ENCODE peak calls at places on chromosome 7, in ten cellular contexts. Z, K, J, W, B, A, Q, R, E and X are unnamed samples.

GRCh38 chr7:100087055-100087750 is 1.6 kb upstream of the COPS6 start:
- DNase-seq in R (peak; percentile 83), K (no peak), A (peak; percentile 91), Q (no peak), W (peak; percentile 71), E (no peak), Z (no peak), B (no peak), J (no peak), X (no peak)

GRCh38 chr7:120550494-120551048 is 277.6 kb downstream of the KCND2 start:
- DNase-seq in R (no peak), B (no peak), J (no peak), E (no peak), Q (no peak), W (peak; percentile 8), A (peak; percentile 35), K (no peak), Z (no peak), X (no peak)

GRCh38 chr7:98559219-98559618 is 57.9 kb upstream of the NPTX2 start:
- DNase-seq in Q (no peak), K (no peak), W (no peak), A (no peak), J (no peak), E (no peak), Z (no peak), R (no peak), B (no peak), X (no peak)

GRCh38 chr7:127383123-127383835 is 9.2 kb downstream of the ZNF800 start:
- DNase-seq in A (peak; percentile 1), K (no peak), E (no peak), J (no peak), B (no peak), Q (no peak), W (peak; percentile 36), R (no peak), Z (no peak), X (no peak)

GRCh38 chr7:74141705-74142104 is 32.5 kb upstream of the EIF4H start:
- DNase-seq in Q (peak; percentile 50), J (no peak), A (no peak), B (no peak), K (no peak), E (no peak), Z (no peak), R (no peak), W (peak; percentile 26), X (no peak)

GRCh38 chr7:154696556-154696955 is 306.4 kb downstream of the PAXIP1 start:
- DNase-seq in K (no peak), B (no peak), E (no peak), Q (no peak), J (no peak), W (no peak), Z (no peak), A (no peak), R (no peak), X (no peak)

GRCh38 chr7:29454464-29454863 is 109.2 kb upstream of the PRR15 start:
- DNase-seq in K (no peak), B (no peak), R (no peak), J (no peak), E (no peak), A (no peak), W (no peak), Q (no peak), Z (no peak), X (no peak)

GRCh38 chr7:79810945-79811344 is 323.7 kb upstream of the GNAI1 start:
- DNase-seq in R (no peak), Z (no peak), B (no peak), Q (no peak), J (no peak), A (no peak), K (no peak), E (no peak), W (no peak), X (no peak)

GRCh38 chr7:75638607-75639070 is 100.1 kb downstream of the HIP1 start:
- DNase-seq in W (peak; percentile 28), E (peak; percentile 58), Z (no peak), Q (peak; percentile 60), K (no peak), R (peak; percentile 55), B (no peak), J (no peak), A (no peak), X (peak; percentile 51)

GRCh38 chr7:32957326-32958045 is at the start of gene FKBP9:
- DNase-seq in E (peak; percentile 69), B (no peak), A (peak; percentile 92), K (no peak), W (peak; percentile 79), R (peak; percentile 80), Z (peak; percentile 20), J (no peak), Q (peak; percentile 89), X (peak; percentile 77)

GRCh38 chr7:133155121-133155520 is 73.2 kb upstream of the CHCHD3 start:
- DNase-seq in B (no peak), A (no peak), R (no peak), E (no peak), K (no peak), Z (no peak), W (no peak), J (no peak), Q (no peak), X (no peak)

GRCh38 chr7:151857412-151857811 is 19.5 kb downstream of the PRKAG2 start:
- DNase-seq in R (no peak), Q (no peak), W (no peak), J (no peak), A (no peak), K (no peak), Z (no peak), E (no peak), B (no peak), X (no peak)

GRCh38 chr7:4080013-4080412 is 602.1 kb upstream of the FOXK1 start:
- DNase-seq in B (no peak), R (peak; percentile 33), A (no peak), W (no peak), K (no peak), J (no peak), Q (no peak), E (no peak), Z (no peak), X (no peak)

GRCh38 chr7:32357535-32358277 is 132.5 kb downstream of the LSM5 start:
- DNase-seq in W (peak; percentile 22), A (no peak), B (no peak), J (no peak), Z (no peak), E (no peak), K (no peak), R (no peak), Q (no peak), X (peak; percentile 1)

GRCh38 chr7:519429-519973 is at the start of gene PDGFA:
- DNase-seq in B (no peak), W (peak; percentile 55), R (no peak), Z (no peak), K (no peak), A (peak; percentile 58), Q (no peak), E (peak; percentile 68), J (no peak), X (no peak)

GRCh38 chr7:42192851-42193456 is 44.1 kb downstream of the GLI3 start:
- DNase-seq in R (no peak), E (no peak), J (no peak), Z (no peak), W (peak; percentile 42), K (no peak), B (no peak), Q (no peak), A (no peak), X (no peak)

GRCh38 chr7:155669717-155670505 is 25.4 kb downstream of the RBM33 start:
- DNase-seq in J (no peak), Q (peak; percentile 81), A (peak; percentile 64), R (no peak), Z (no peak), W (no peak), K (no peak), E (no peak), B (no peak), X (no peak)

GRCh38 chr7:74148491-74148890 is 25.7 kb upstream of the EIF4H start:
- DNase-seq in W (no peak), Z (no peak), B (no peak), K (no peak), J (no peak), E (no peak), R (no peak), A (no peak), Q (no peak), X (no peak)

GRCh38 chr7:29314148-29314547 is 119.6 kb downstream of the CHN2 start:
- DNase-seq in Z (no peak), Q (no peak), K (no peak), W (no peak), J (no peak), A (no peak), B (no peak), R (no peak), E (no peak), X (no peak)

GRCh38 chr7:36348771-36349170 is 40.9 kb upstream of the ANLN start:
- DNase-seq in W (no peak), K (no peak), Z (no peak), E (no peak), Q (no peak), B (no peak), J (no peak), R (no peak), A (no peak), X (no peak)

GRCh38 chr7:84200859-84201258 is 6.3 kb upstream of the SEMA3A start:
- DNase-seq in W (peak; percentile 65), J (no peak), A (peak; percentile 30), Q (no peak), K (no peak), Z (no peak), E (no peak), B (no peak), R (no peak), X (no peak)

GRCh38 chr7:155806096-155806871 is 6.0 kb downstream of the SHH start:
- DNase-seq in Q (peak; percentile 59), W (no peak), E (no peak), B (no peak), J (no peak), Z (no peak), A (no peak), K (no peak), R (no peak), X (no peak)

GRCh38 chr7:44222074-44222473 is 21.3 kb downstream of the YKT6 start:
- DNase-seq in E (no peak), J (no peak), K (no peak), Q (no peak), W (no peak), B (no peak), Z (no peak), R (no peak), A (no peak), X (no peak)

GRCh38 chr7:57362868-57363267 is 87.1 kb upstream of the ZNF716 start:
- DNase-seq in Q (no peak), E (no peak), J (no peak), K (no peak), W (no peak), B (no peak), Z (no peak), A (no peak), R (no peak), X (no peak)

GRCh38 chr7:139361523-139361922 is 1.8 kb downstream of the LUC7L2 start:
- DNase-seq in A (no peak), K (no peak), Q (no peak), R (no peak), B (no peak), Z (no peak), W (no peak), E (no peak), J (no peak), X (no peak)

GRCh38 chr7:12093365-12093764 is 117.7 kb upstream of the TMEM106B start:
- DNase-seq in A (no peak), J (no peak), R (no peak), W (no peak), B (no peak), Q (no peak), K (no peak), Z (no peak), E (no peak), X (no peak)

GRCh38 chr7:2734084-2734601 is 46.1 kb downstream of the AMZ1 start:
- DNase-seq in B (no peak), W (no peak), A (no peak), J (no peak), Z (no peak), R (peak; percentile 28), E (no peak), K (no peak), Q (peak; percentile 14), X (no peak)

GRCh38 chr7:26284995-26285632 is 6.5 kb upstream of the SNX10 start:
- DNase-seq in Q (no peak), J (no peak), Z (no peak), K (no peak), B (no peak), A (no peak), E (no peak), R (no peak), W (peak; percentile 47), X (no peak)